ENCODE peak calls at places on chromosomes 6 and 20, in four cellular contexts. R is K562, I is spleen, W is uterus. K is an unnamed sample.

GRCh38 chr6:87736809-87737540 is 34.9 kb upstream of the AKIRIN2 start:
- DNase-seq in R (no peak), W (no peak), I (no peak), K (no peak)

GRCh38 chr6:119986934-119987549 is 637.5 kb upstream of the MAN1A1 start:
- DNase-seq in I (peak), R (peak), W (no peak), K (no peak)

GRCh38 chr20:17794400-17794799 is 94.6 kb downstream of the BANF2 start:
- DNase-seq in R (no peak), W (no peak), I (no peak), K (no peak)

GRCh38 chr20:12970372-12970821 is 38.4 kb upstream of the SPTLC3 start:
- DNase-seq in W (no peak), I (no peak), R (no peak), K (no peak)

GRCh38 chr6:90068835-90069478 is 174.7 kb downstream of the GJA10 start:
- DNase-seq in W (no peak), R (peak), I (no peak), K (no peak)

GRCh38 chr6:161137839-161138544 is 135.9 kb downstream of the AGPAT4 start:
- DNase-seq in W (no peak), I (no peak), R (no peak), K (no peak)

GRCh38 chr6:109002100-109002697 is 92.4 kb downstream of the SESN1 start:
- DNase-seq in W (no peak), I (no peak), R (no peak), K (no peak)

GRCh38 chr6:140897804-140898573 is 1234.7 kb upstream of the GJE1 start:
- DNase-seq in I (peak), R (peak), W (no peak), K (no peak)

GRCh38 chr20:33601016-33601415 is 61.1 kb upstream of the C20orf144 start:
- DNase-seq in R (no peak), I (no peak), W (no peak), K (no peak)

GRCh38 chr6:35687658-35688604 is 784 bp downstream of the FKBP5 start:
- DNase-seq in I (peak), W (peak), R (peak), K (no peak)

GRCh38 chr6:1780468-1780867 is 170.8 kb downstream of the FOXC1 start:
- DNase-seq in I (no peak), W (no peak), R (no peak), K (no peak)

GRCh38 chr6:89275900-89276299 is 39.2 kb downstream of the GABRR2 start:
- DNase-seq in R (no peak), I (no peak), W (no peak), K (no peak)

GRCh38 chr6:4608361-4609115 is 167.7 kb upstream of the CDYL start:
- DNase-seq in I (no peak), W (no peak), R (no peak), K (no peak)

DNA sequence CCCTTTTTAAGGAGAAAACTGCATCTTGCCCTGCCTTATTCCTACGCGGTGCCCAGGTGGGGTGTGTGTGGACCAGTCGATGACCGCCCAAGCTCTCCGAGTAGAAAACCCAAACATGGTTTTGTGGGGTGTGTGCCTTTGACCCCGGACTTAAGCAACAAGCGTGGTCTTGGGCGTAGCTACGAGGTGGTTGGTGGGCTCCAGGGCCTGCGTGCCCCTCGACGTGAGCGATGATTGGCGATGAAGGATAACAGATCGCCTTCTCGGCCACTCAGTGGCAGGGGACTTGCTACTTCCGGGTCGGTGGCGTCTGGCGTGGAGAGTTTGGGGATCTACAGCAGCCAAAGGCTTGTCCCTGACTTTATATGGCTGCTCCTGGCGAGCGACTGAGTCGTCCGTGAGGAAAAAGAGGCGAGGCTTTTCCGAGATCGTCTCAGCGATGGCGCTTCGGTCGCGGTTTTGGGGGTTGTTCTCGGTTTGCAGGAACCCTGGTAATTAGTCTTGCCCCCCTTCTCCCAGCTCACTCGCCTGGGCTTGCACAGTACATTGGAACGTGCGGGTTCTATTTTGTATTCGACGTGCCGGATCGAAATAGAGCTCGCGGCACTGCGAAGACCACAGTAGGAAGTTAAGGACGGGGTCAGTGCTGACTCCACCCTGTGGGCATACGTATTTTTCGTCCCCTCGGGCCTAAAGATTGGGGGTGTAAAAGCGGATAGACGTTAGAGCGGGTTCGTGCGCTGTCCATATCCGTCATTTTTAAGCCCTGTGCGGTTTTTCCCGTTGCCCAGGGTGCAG is at the start of gene MRPL18:
- DNase-seq in W (peak), R (peak), I (peak), K (peak)
- TF ChIP-seq POLR2A in W (peak), R (peak), I (no peak), K (peak)

GRCh38 chr6:151390276-151391020 is 911 bp downstream of the ZBTB2 start:
- DNase-seq in I (peak), W (peak), R (peak), K (peak)

GRCh38 chr6:151392429-151392828 is 1.1 kb upstream of the ZBTB2 start:
- DNase-seq in R (no peak), W (no peak), I (no peak), K (no peak)

GRCh38 chr6:151393410-151393809 is 2.1 kb upstream of the ZBTB2 start:
- DNase-seq in W (no peak), R (no peak), I (no peak), K (no peak)

GRCh38 chr6:151391021-151391470 is 313 bp downstream of the ZBTB2 start:
- DNase-seq in W (peak), I (peak), R (peak), K (peak)

DNA sequence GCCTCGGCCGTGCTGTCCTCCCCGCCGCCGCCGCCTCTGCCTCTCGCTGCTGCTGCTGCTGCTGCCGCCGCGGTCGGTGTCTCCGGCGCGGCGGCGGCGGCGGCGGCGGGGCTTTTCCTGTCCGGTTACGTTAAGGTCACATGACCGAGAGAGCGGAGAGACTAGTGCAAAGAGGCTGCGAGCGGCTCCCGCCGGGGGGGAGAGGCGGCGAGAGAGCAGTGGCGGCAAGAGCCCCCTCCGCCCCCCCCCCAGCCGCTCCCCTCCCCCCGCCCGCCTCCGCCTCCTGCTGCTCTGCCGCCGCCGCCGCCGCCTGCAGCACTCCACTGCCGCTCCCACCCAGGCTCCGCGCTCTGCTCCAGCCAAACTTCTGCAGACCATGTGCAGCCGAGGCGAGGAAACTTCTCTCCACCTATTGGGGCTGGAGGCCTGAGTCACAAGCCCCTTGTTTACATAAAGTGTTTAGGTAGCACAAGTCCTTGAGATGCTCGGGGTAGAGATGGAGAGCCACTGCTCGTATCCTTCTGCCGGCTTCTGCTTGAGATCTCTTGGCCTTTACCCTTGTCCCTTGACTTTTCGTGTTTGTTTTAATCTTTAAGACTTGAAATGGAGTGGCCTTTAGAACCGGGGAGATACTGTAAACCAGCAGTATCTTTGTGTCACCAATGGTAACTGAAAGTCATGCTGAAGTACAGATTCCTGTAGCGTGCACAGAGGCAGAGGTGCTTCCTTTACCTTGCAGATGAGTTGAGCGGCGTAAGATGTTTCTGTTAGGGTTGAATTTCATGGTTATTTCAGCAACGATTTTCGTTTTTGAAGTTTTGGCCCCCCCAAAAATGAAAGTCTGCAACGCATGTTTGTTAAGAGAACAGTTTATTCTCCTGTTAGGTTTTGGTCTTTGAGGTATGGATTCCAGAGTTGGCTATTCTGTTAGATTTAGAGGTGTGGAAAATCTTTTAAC is at the start of gene ZBTB2:
- DNase-seq in I (peak), W (peak), R (peak), K (peak)
- TF ChIP-seq POLR2A in I (no peak), W (no peak), R (no peak), K (peak)

DNA sequence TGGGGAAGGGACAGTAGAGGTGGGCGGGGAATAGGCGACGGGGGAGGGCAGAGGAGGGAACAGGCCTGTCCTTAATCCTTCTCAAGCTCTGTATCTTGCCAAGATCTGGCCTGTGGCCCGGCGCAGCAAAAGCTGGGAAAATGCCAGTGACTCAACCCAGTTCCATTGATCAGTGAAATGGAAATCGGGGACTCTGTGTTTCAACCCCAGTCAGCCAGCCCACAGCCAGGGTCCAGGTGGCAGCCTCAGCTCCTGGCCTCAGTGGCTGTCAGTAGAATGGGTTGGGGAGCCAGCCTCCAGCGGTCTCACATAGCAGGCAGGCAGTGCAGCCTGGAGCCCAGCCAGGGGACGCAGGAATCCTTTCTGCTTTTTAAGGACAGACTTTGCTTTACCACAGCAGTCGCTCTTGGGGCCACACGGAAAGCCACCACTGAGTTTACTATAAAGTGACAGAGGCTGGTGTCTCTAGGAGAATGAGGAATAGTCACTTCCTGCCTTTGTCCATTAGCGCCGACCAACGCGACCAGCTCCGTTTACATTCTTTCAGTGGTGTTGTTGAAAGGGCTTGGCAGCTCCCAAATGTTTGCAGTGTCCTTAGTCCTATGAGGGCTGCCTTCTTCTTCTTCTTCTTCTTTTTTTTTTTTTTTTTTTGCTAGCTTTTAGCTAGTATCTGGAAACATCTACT is 128.1 kb downstream of the RIN2 start:
- DNase-seq in W (no peak), I (no peak), R (no peak), K (no peak)
- TF ChIP-seq POLR2A in W (no peak), I (no peak), R (no peak), K (no peak)

DNA sequence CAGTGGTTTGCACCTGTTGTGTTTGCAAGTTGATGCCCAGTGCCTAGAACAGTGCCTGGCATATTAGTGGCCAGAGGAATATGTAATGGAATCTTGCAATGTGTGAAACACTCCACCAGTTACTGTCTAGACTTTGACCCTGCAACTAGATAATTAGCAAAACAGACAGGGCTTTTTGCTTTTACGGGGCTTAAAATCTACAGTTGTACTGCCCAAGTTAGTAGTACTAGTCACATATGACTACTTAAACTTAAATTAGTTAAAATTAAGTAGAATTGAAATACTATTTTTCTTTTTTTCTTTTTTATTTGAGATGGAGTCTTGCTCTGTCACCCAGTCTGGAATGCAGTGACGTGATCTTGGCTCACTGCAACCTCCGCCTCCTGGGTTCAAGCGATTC is 44.3 kb upstream of the PLCB4 start:
- DNase-seq in W (no peak), R (no peak), I (no peak), K (no peak)
- TF ChIP-seq POLR2A in W (no peak), R (no peak), I (no peak), K (no peak)

DNA sequence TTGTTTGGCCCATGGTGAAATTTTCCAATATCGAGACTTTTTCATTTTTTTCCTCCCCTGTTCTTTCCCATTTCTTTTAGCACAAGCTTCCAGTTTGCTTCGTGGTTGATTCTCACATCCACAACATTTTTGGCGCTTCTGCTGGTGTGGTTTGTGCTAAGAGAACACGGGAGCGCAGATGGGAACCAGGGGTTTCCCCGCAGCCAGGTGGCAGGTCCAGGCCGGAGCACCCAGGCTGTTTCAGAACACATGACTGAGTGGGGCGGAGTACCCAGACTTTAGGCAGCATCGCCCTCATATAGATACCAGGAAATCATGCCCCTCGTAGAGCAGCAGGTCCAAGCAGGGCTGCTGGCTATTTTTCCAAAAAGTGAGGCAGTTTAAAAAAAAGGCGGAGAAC is 58.0 kb downstream of the SYTL3 start:
- DNase-seq in W (no peak), I (peak), R (no peak), K (no peak)
- TF ChIP-seq POLR2A in W (no peak), I (no peak), R (no peak), K (no peak)

GRCh38 chr6:27474172-27474465 is 1.2 kb upstream of the ZNF184 start:
- DNase-seq in W (no peak), I (no peak), R (peak), K (no peak)

GRCh38 chr6:27471365-27472115 is 1.4 kb downstream of the ZNF184 start:
- DNase-seq in I (no peak), W (no peak), R (no peak), K (no peak)

GRCh38 chr6:27472182-27472616 is 706 bp downstream of the ZNF184 start:
- DNase-seq in W (peak), I (no peak), R (peak), K (peak)

GRCh38 chr6:27474672-27475071 is 1.8 kb upstream of the ZNF184 start:
- DNase-seq in I (no peak), R (no peak), W (no peak), K (no peak)

DNA sequence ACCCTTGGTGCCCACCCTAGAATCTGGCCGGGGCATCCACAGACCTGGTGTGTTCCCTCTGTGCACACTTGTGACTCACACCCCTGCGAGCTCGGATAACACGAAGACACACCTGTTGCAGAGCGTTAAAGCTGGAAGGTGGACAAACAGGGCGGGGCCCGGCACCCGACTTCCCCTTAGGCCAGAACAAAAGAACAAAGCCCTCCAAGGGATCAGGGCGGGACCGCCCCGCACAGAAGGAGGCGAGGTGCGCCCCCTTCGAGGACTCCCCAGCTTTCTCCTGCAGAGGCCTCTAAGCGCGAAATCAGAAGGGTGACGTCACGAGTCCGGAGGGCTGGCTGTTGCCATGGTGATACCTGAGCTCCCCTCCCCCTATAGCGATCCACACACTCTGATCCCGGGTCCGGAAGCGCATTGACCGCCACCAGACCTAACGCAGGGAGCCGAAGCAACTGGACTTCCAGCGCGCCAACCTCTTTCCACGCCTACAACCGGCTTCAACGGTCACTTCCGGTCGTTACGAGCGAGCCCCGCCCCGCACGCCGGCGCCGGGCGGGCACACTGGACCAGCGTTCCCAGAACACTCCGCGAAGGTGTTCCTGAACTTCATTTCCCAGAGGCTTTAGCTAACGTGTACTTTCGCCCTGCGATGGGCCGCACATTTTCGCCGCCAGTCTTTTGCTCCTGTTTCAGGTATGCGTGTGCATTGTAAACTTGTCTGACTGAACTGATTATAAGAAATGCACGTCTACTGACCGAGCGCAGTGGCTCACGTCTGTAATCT is at the start of gene ZNF184:
- DNase-seq in W (peak), R (peak), I (peak), K (peak)
- TF ChIP-seq POLR2A in W (peak), R (peak), I (no peak), K (peak)

GRCh38 chr20:4038047-4038459 is 22.7 kb upstream of the RNF24 start:
- DNase-seq in R (peak), I (peak), W (no peak), K (peak)
- TF ChIP-seq POLR2A in R (peak), I (no peak), W (no peak), K (peak)

GRCh38 chr6:138094260-138094659 is 13.0 kb downstream of the PERP start:
- DNase-seq in W (no peak), R (no peak), I (no peak), K (no peak)
- TF ChIP-seq POLR2A in W (no peak), R (no peak), I (no peak), K (no peak)

GRCh38 chr6:83978324-83978734 is 55.2 kb upstream of the MRAP2 start:
- DNase-seq in I (no peak), R (peak), W (no peak), K (no peak)

GRCh38 chr6:83976037-83976755 is 57.4 kb upstream of the MRAP2 start:
- DNase-seq in R (peak), I (no peak), W (no peak), K (no peak)

GRCh38 chr6:83976871-83977270 is 56.7 kb upstream of the MRAP2 start:
- DNase-seq in R (peak), I (no peak), W (no peak), K (no peak)

GRCh38 chr6:83970582-83970981 is 63.0 kb upstream of the MRAP2 start:
- DNase-seq in W (no peak), R (peak), I (no peak), K (no peak)

GRCh38 chr6:83974409-83975050 is 59.0 kb upstream of the MRAP2 start:
- DNase-seq in I (no peak), W (no peak), R (peak), K (no peak)
- TF ChIP-seq POLR2A in I (no peak), W (no peak), R (no peak), K (no peak)

DNA sequence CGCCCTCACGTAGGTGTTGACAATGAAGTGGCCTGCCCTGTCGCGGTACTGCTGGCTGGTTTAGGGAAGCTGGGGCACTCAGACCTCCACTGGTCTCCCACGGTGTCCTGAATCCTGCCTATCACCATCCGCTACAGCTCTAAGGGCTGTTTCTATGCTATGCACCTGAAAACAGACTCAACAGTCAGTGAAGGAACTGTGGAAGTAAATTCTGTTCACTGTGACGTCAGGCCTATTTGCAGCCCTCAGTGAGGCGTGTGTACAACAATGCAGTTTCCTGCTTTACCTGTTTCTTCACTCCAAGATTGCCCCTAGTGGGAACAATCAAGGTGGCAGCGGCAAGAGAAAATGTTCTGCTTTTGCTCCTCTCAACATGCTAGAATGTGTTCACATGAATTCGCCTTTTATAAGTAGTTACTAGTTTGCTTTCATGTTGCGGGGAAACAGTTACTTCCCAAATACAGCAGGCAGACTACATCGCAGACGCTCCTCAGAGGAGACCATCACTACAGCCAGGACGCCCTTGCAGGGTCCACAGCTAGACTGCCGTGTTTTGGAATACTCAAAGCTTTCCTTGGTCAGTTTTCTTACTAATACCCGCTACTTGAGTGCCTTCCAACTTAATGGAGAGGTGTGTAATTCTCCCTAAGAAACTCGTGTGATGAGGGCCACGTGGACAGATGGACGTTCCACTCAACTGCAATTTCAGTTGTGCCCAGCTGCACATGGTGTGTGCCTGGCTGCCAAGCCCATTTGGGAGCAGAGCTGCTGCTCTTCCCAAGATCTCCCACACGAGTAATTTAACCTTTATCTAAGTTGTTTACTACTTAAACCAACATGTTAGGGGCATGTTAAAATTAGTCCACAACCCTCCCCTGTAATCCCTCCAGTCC is 25.4 kb downstream of the DIDO1 start:
- DNase-seq in W (no peak), R (peak), I (no peak), K (no peak)
- TF ChIP-seq POLR2A in W (no peak), R (peak), I (no peak), K (no peak)